ENCODE peak calls at places on chromosomes 16 and 17, in five cellular contexts. E is OCI-LY7, M is transverse colon, D is cardiac muscle cell, G is glutamatergic neuron. A is an unnamed sample.

GRCh38 chr17:8872036-8872704 is 4.7 kb upstream of the PIK3R6 start:
- DNase-seq in E (no peak), G (peak), M (no peak), D (no peak), A (no peak)

GRCh38 chr16:23348579-23349469 is 46.7 kb downstream of the SCNN1B start:
- DNase-seq in D (peak), E (no peak), G (no peak), M (no peak), A (no peak)

GRCh38 chr16:66886346-66886745 is 6.0 kb downstream of the PDP2 start:
- DNase-seq in M (no peak), D (no peak), E (no peak), G (no peak), A (no peak)

GRCh38 chr16:53132406-53132805 is 77.6 kb downstream of the CHD9 start:
- DNase-seq in G (no peak), M (no peak), E (no peak), D (peak), A (no peak)

GRCh38 chr17:38761612-38762011 is 9.1 kb downstream of the PSMB3 start:
- DNase-seq in E (peak), D (peak), M (no peak), G (peak), A (no peak)

GRCh38 chr17:9987779-9988585 is 82.9 kb upstream of the RCVRN start:
- DNase-seq in G (peak), M (peak), D (peak), E (peak), A (no peak)

GRCh38 chr17:7023576-7024401 is 939 bp downstream of the BCL6B start:
- DNase-seq in D (peak), M (peak), E (peak), G (peak), A (peak)

GRCh38 chr16:82639666-82640336 is 13.0 kb downstream of the CDH13 start:
- DNase-seq in D (peak), G (peak), E (peak), M (peak), A (no peak)

GRCh38 chr16:735982-736453 is 4.8 kb downstream of the CIAO3 start:
- DNase-seq in D (no peak), E (no peak), G (no peak), M (no peak), A (no peak)

GRCh38 chr16:4364196-4365013 is 7.2 kb upstream of the VASN start:
- DNase-seq in D (no peak), E (no peak), G (no peak), M (no peak), A (no peak)

GRCh38 chr16:87226926-87227650 is 90.1 kb downstream of the C16orf95 start:
- DNase-seq in E (no peak), D (peak), G (no peak), M (no peak), A (no peak)

GRCh38 chr17:2081564-2081963 is 26.7 kb downstream of the HIC1 start:
- DNase-seq in D (no peak), G (no peak), M (no peak), E (no peak), A (no peak)

GRCh38 chr16:56812884-56813283 is 52.1 kb upstream of the SLC12A3 start:
- DNase-seq in M (no peak), D (peak), E (no peak), G (no peak), A (no peak)

GRCh38 chr16:82111944-82112343 is 58.1 kb downstream of the MPHOSPH6 start:
- DNase-seq in D (no peak), E (no peak), G (no peak), M (no peak), A (no peak)

GRCh38 chr17:51703364-51704341 is 443.3 kb downstream of the UTP18 start:
- DNase-seq in M (no peak), D (peak), E (no peak), G (no peak), A (no peak)

GRCh38 chr17:55421179-55421934 is at the start of gene MMD:
- DNase-seq in M (peak), D (no peak), G (peak), E (peak), A (peak)

GRCh38 chr16:27242868-27243590 is 25.5 kb downstream of the NSMCE1 start:
- DNase-seq in G (no peak), M (no peak), D (peak), E (no peak), A (no peak)

GRCh38 chr17:19346351-19347255 is 15.9 kb downstream of the B9D1 start:
- DNase-seq in G (no peak), D (peak), E (peak), M (peak), A (no peak)

GRCh38 chr17:17833664-17834357 is 3.0 kb downstream of the SREBF1 start:
- DNase-seq in E (peak), G (no peak), D (no peak), M (no peak), A (no peak)

GRCh38 chr16:8355714-8356113 is 234.6 kb downstream of the TMEM114 start:
- DNase-seq in G (no peak), M (no peak), E (no peak), D (no peak), A (no peak)

GRCh38 chr17:80254396-80255241 is 6.0 kb upstream of the RNF213 start:
- DNase-seq in M (peak), D (peak), G (no peak), E (peak), A (peak)

GRCh38 chr16:86511317-86512161 is 1.2 kb downstream of the FOXF1 start:
- DNase-seq in D (no peak), M (no peak), E (no peak), G (peak), A (no peak)

GRCh38 chr17:75535119-75535537 is 9.6 kb downstream of the LLGL2 start:
- DNase-seq in D (no peak), G (peak), M (peak), E (peak), A (peak)

GRCh38 chr16:29993191-29993902 is 2.1 kb downstream of the HIRIP3 start:
- DNase-seq in E (no peak), M (no peak), D (no peak), G (no peak), A (no peak)

GRCh38 chr17:80519091-80519781 is 25.4 kb upstream of the RPTOR start:
- DNase-seq in E (no peak), D (no peak), G (no peak), M (no peak), A (no peak)

GRCh38 chr16:97822-98221 is 19.8 kb downstream of the MPG start:
- DNase-seq in G (no peak), M (no peak), D (no peak), E (no peak), A (no peak)

GRCh38 chr16:88566158-88566557 is 4.0 kb upstream of the ZC3H18 start:
- DNase-seq in G (no peak), E (no peak), D (peak), M (no peak), A (no peak)

GRCh38 chr17:79491006-79491405 is 119.8 kb downstream of the RBFOX3 start:
- DNase-seq in D (no peak), G (no peak), M (no peak), E (no peak), A (no peak)

GRCh38 chr16:13014516-13014915 is 113.1 kb downstream of the SHISA9 start:
- DNase-seq in G (no peak), M (no peak), D (no peak), E (no peak), A (no peak)

GRCh38 chr17:31490991-31491793 is 99.7 kb downstream of the RAB11FIP4 start:
- DNase-seq in D (no peak), E (peak), G (no peak), M (peak), A (peak)

GRCh38 chr16:46812781-46813555 is 18.0 kb downstream of the C16orf87 start:
- DNase-seq in M (no peak), E (no peak), G (no peak), D (no peak), A (no peak)

GRCh38 chr17:68427575-68427974 is 29.7 kb downstream of the WIPI1 start:
- DNase-seq in G (no peak), D (no peak), M (no peak), E (no peak), A (no peak)

GRCh38 chr16:12898556-12898955 is 2.8 kb upstream of the SHISA9 start:
- DNase-seq in E (peak), M (no peak), G (no peak), D (no peak), A (no peak)

GRCh38 chr17:62627904-62628603 is 584 bp downstream of the MRC2 start:
- DNase-seq in M (peak), G (no peak), D (peak), E (no peak), A (no peak)

GRCh38 chr17:4968916-4969550 is 1.4 kb upstream of the SPAG7 start:
- DNase-seq in G (no peak), E (no peak), M (no peak), D (peak), A (no peak)

GRCh38 chr16:46974352-46974751 is 878 bp upstream of the DNAJA2 start:
- DNase-seq in M (no peak), E (peak), D (peak), G (no peak), A (peak)

GRCh38 chr17:42655528-42655927 is 3.6 kb upstream of the TUBG2 start:
- DNase-seq in E (no peak), D (peak), M (no peak), G (no peak), A (no peak)

GRCh38 chr17:82531431-82531881 is 11.9 kb downstream of the FOXK2 start:
- DNase-seq in D (peak), G (no peak), M (no peak), E (no peak), A (no peak)

GRCh38 chr16:86901483-86901882 is 323.1 kb downstream of the FOXL1 start:
- DNase-seq in E (no peak), D (peak), M (no peak), G (no peak), A (no peak)

GRCh38 chr16:65377131-65377649 is 255.3 kb upstream of the CDH11 start:
- DNase-seq in E (no peak), M (no peak), D (no peak), G (no peak), A (no peak)
- TF ChIP-seq CTCF in E (no peak), M (no peak), D (no peak), G (no peak), A (no peak)

DNA sequence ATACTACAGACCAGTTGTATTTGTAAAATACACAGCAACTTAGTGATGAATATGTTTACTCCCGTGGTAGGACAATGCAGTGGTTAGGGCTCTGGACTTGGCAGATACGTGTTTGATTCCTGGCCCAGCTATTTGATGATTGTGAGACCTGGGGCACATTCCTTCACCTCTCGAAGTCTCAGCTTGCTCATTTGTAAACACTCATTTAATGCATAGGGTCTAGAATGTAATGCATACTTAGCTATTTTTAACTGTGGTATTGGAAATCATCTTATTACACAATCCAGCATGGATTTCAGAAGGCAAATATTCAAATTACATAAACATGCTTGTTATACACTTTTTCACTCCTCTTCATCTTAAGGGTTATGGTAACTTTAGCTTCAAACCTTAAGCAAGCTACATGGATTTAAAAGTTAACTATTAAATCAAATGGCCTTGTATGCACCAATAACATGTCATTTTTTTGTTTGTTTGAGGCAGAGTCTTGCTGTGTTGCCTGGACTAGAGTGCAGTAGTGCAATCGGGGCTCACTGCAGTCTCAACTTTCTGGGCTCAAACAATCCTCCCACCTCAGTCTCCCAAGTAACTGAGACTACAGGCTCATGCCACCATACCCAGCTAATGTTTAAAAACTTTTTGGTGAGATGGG is 52.4 kb downstream of the VAT1L start:
- DNase-seq in D (no peak), E (no peak), M (no peak), G (no peak), A (no peak)
- TF ChIP-seq CTCF in D (no peak), E (no peak), M (no peak), G (no peak), A (no peak)

DNA sequence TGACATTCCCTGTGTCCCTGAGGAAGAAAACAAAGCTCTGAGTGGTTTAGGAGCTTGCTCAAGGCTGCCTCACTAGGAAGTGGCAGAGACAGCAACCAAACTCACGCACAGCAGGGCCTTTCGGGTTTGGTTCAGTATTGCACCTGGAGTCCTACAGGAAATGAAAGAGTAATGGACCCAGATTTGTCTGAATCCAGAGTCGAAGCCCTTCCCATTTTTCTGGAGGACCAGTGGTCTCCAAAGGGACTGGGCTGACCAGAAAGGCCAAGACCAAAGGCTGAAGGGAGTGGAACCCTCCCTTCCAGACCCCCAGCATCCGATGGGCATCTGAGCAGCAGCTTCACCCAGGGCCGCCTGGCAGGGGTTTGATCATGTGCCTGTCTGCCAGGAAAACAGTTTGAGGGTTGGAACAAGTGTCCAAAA is 85.5 kb upstream of the RPL38 start:
- DNase-seq in E (no peak), D (no peak), M (no peak), G (no peak), A (no peak)
- TF ChIP-seq CTCF in E (no peak), D (no peak), M (no peak), G (no peak), A (no peak)

GRCh38 chr16:68887107-68887506 is 43.8 kb downstream of the TANGO6 start:
- DNase-seq in G (no peak), M (no peak), E (no peak), D (no peak), A (no peak)
- TF ChIP-seq CTCF in G (no peak), M (no peak), E (no peak), D (no peak), A (no peak)

GRCh38 chr16:17206712-17207111 is 264.0 kb downstream of the XYLT1 start:
- DNase-seq in E (no peak), D (no peak), G (no peak), M (no peak), A (no peak)
- TF ChIP-seq CTCF in E (peak), D (no peak), G (no peak), M (no peak), A (no peak)

DNA sequence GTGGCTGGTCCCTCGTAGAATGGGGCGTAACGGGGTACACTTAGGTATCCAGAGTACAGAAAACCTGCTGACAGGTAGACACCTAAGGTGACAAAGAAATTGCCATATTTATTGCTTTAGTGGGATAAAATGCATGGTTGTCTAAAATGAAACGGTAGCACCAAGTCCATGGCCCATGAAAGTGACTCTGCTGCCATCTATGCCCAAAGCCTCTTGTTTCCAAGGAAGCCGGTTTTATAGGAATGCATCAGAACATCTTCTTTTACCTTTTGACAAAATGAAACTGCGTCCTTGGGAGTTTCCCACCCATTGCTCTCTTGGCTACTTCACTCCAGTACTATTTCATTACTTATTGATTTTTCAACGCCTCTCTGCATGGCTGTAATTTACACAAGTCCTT is 151.3 kb upstream of the ZFHX3 start:
- DNase-seq in D (no peak), G (no peak), E (no peak), M (no peak), A (no peak)
- TF ChIP-seq CTCF in D (no peak), G (no peak), E (no peak), M (no peak), A (no peak)

GRCh38 chr17:50265212-50265611 is 9.1 kb upstream of the TMEM92 start:
- DNase-seq in G (peak), E (no peak), M (no peak), D (no peak), A (no peak)

GRCh38 chr17:50268040-50268439 is 6.2 kb upstream of the TMEM92 start:
- DNase-seq in G (no peak), D (no peak), M (peak), E (no peak), A (no peak)

GRCh38 chr17:50265690-50266306 is 8.5 kb upstream of the TMEM92 start:
- DNase-seq in M (no peak), G (no peak), E (no peak), D (no peak), A (no peak)

GRCh38 chr17:50267074-50267841 is 7.0 kb upstream of the TMEM92 start:
- DNase-seq in D (peak), G (no peak), E (no peak), M (peak), A (no peak)

GRCh38 chr17:50266384-50267073 is 7.7 kb upstream of the TMEM92 start:
- DNase-seq in M (peak), E (no peak), D (peak), G (peak), A (no peak)
- TF ChIP-seq CTCF in M (no peak), E (no peak), D (no peak), G (no peak), A (no peak)

GRCh38 chr16:48365601-48366164 is 19.5 kb downstream of the SIAH1 start:
- DNase-seq in M (peak), D (peak), G (peak), E (no peak), A (peak)
- TF ChIP-seq CTCF in M (no peak), D (peak), G (no peak), E (no peak), A (no peak)

A was measured in B cell.